ENCODE peak calls at places on chromosomes 6 and 20, in five cellular contexts. A is A549, N is body of pancreas, S is H1, D is gastrocnemius medialis. C is an unnamed sample.

GRCh38 chr6:99802396-99803031 is 191.5 kb downstream of the MCHR2 start:
- DNase-seq in A (no peak), N (peak), S (peak), D (no peak), C (no peak)

GRCh38 chr20:58239216-58239615 is 10.8 kb upstream of the ANKRD60 start:
- DNase-seq in A (no peak), N (no peak), S (no peak), D (no peak), C (no peak)

GRCh38 chr6:16337280-16337975 is 99.0 kb downstream of the GMPR start:
- DNase-seq in A (no peak), N (peak), S (no peak), D (peak), C (peak)

GRCh38 chr6:1585669-1586049 is 24.1 kb upstream of the FOXC1 start:
- DNase-seq in A (no peak), N (no peak), S (peak), D (no peak), C (no peak)

GRCh38 chr6:153949606-153950005 is 89.4 kb upstream of the OPRM1 start:
- DNase-seq in A (no peak), N (no peak), S (no peak), D (no peak), C (no peak)

GRCh38 chr6:37007340-37008043 is 2.0 kb downstream of the FGD2 start:
- DNase-seq in A (no peak), N (no peak), S (no peak), D (no peak), C (no peak)

GRCh38 chr6:14322841-14323240 is 205.3 kb downstream of the CD83 start:
- DNase-seq in A (no peak), N (no peak), S (no peak), D (no peak), C (no peak)

GRCh38 chr6:154569136-154569862 is 58.8 kb upstream of the CNKSR3 start:
- DNase-seq in A (no peak), N (no peak), S (no peak), D (no peak), C (no peak)

GRCh38 chr6:73285674-73286283 is 22.8 kb upstream of the KHDC1 start:
- DNase-seq in A (peak), N (no peak), S (no peak), D (no peak), C (no peak)

GRCh38 chr6:149049230-149049629 is 268.3 kb upstream of the TAB2 start:
- DNase-seq in A (no peak), N (no peak), S (no peak), D (no peak), C (no peak)

GRCh38 chr6:163356324-163356723 is 58.2 kb upstream of the QKI start:
- DNase-seq in A (no peak), N (peak), S (no peak), D (peak), C (peak)

GRCh38 chr6:141878686-141879085 is 254.0 kb upstream of the GJE1 start:
- DNase-seq in A (no peak), N (no peak), S (no peak), D (no peak), C (no peak)

GRCh38 chr6:37787216-37787615 is 32.3 kb upstream of the ZFAND3 start:
- DNase-seq in A (no peak), N (no peak), S (no peak), D (no peak), C (no peak)

GRCh38 chr20:31747640-31748039 is 8.6 kb downstream of the TPX2 start:
- DNase-seq in A (no peak), N (no peak), S (no peak), D (peak), C (no peak)

GRCh38 chr6:23306251-23306950 is 737.0 kb downstream of the HDGFL1 start:
- DNase-seq in A (no peak), N (no peak), S (no peak), D (no peak), C (no peak)

GRCh38 chr20:47146703-47147102 is 209.8 kb downstream of the ZMYND8 start:
- DNase-seq in A (no peak), N (no peak), S (no peak), D (no peak), C (no peak)

GRCh38 chr20:16666272-16666671 is 63.6 kb upstream of the SNRPB2 start:
- DNase-seq in A (peak), N (no peak), S (no peak), D (no peak), C (no peak)

GRCh38 chr6:83126223-83126622 is 58.8 kb downstream of the DOP1A start:
- DNase-seq in A (no peak), N (no peak), S (no peak), D (no peak), C (no peak)

GRCh38 chr6:3623451-3624267 is 127.9 kb downstream of the PXDC1 start:
- DNase-seq in A (no peak), N (no peak), S (peak), D (no peak), C (peak)

GRCh38 chr20:47360489-47361267 is 4.2 kb upstream of the ZMYND8 start:
- DNase-seq in A (peak), N (peak), S (peak), D (peak), C (peak)

GRCh38 chr6:117520603-117521002 is 38.1 kb downstream of the DCBLD1 start:
- DNase-seq in A (no peak), N (no peak), S (no peak), D (no peak), C (no peak)

GRCh38 chr20:37179671-37180524 is 550 bp upstream of the MROH8 start:
- DNase-seq in A (peak), N (no peak), S (no peak), D (no peak), C (no peak)

GRCh38 chr20:46951840-46952497 is 57.3 kb downstream of the EYA2 start:
- DNase-seq in A (no peak), N (no peak), S (no peak), D (no peak), C (no peak)

GRCh38 chr6:85405175-85405852 is 44.6 kb upstream of the NT5E start:
- DNase-seq in A (peak), N (peak), S (no peak), D (no peak), C (no peak)

GRCh38 chr20:51132286-51132810 is 109.4 kb upstream of the KCNG1 start:
- DNase-seq in A (no peak), N (no peak), S (no peak), D (no peak), C (peak)

GRCh38 chr6:121756643-121757042 is 321.2 kb downstream of the GJA1 start:
- DNase-seq in A (no peak), N (no peak), S (no peak), D (no peak), C (no peak)

GRCh38 chr20:61045876-61046585 is 206.0 kb upstream of the CDH4 start:
- DNase-seq in A (no peak), N (no peak), S (no peak), D (no peak), C (no peak)

GRCh38 chr20:63150391-63150898 is 65.5 kb downstream of the YTHDF1 start:
- DNase-seq in A (no peak), N (no peak), S (no peak), D (no peak), C (no peak)

GRCh38 chr20:1946762-1947534 is 46.9 kb downstream of the PDYN start:
- DNase-seq in A (no peak), N (peak), S (peak), D (peak), C (no peak)

GRCh38 chr6:33207569-33208088 is 671 bp upstream of the RING1 start:
- DNase-seq in A (peak), N (peak), S (peak), D (no peak), C (peak)

DNA sequence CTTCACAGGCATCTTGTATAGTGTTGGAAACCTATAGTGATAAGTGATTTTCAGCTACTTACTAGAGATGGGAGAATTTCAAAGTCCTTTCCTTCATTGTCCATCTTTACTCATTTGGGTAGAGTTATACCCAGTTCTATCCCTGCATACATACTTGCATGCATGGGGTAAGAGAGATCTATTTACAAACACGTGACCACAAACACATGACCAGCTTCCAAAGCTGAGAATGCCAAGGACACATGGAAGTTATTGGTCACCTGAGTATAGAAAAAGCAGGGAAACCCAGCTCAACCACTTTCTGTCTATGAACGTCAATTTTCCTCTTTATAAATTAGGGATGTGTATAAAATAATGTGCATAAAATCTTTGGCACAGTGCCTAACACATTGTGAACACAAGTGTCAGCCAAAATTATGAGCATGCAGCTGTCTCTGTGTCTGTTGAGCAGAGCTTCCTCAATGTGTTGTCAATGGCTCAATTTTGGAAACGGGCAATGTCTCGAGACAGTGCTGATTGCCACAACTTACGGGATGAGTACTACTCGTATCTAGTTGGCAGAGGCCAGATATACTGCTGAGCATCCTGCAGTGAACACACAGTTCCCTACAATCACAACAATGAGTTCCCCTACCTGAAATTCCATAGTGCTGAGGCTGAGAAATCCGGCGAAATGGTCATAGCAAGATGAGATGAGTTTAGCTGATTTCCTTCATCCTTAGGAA is 44.9 kb downstream of the TPD52L1 start:
- DNase-seq in A (peak), N (peak), S (no peak), D (peak), C (no peak)
- TF ChIP-seq CTCF in A (no peak), N (no peak), S (no peak), D (no peak), C (no peak)

DNA sequence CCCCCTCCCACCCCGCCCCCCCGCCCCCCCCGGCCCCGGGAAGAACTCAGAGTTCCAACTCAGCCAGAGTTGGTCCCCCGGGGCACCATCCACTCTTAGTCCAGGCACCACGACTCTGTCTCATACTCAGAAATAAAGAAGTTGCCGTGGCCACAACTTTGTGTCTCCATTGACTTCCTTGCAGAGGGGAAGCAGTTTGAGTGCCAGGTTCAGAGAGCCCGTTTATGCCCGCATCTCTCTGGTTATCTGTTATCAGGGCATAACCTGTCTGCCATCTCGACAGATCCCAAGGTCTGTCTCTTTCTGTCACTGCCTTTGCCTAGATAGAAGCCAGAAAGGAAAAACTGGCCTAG is 605 bp downstream of the CDC5L start:
- DNase-seq in A (no peak), N (no peak), S (no peak), D (no peak), C (no peak)
- TF ChIP-seq POLR2A in A (no peak), N (no peak), S (no peak), D (no peak), C (no peak)

GRCh38 chr20:20363449-20364015 is 4.4 kb upstream of the INSM1 start:
- DNase-seq in A (no peak), N (no peak), S (peak), D (no peak), C (no peak)

GRCh38 chr20:20365593-20365992 is 2.3 kb upstream of the INSM1 start:
- DNase-seq in A (no peak), N (no peak), S (no peak), D (no peak), C (no peak)

GRCh38 chr20:20364016-20364746 is 3.7 kb upstream of the INSM1 start:
- DNase-seq in A (no peak), N (no peak), S (peak), D (no peak), C (no peak)

GRCh38 chr20:20366551-20366895 is 1.4 kb upstream of the INSM1 start:
- DNase-seq in A (no peak), N (no peak), S (no peak), D (no peak), C (no peak)

GRCh38 chr20:20364747-20365558 is 3.0 kb upstream of the INSM1 start:
- DNase-seq in A (no peak), N (no peak), S (peak), D (no peak), C (no peak)
- H3K4me3 ChIP-seq in A (no peak), N (no peak), S (peak), D (no peak), C (no peak)

GRCh38 chr6:50062051-50062450 is 12.3 kb upstream of the DEFB112 start:
- DNase-seq in A (peak), N (no peak), S (no peak), D (no peak), C (no peak)
- TF ChIP-seq CTCF in A (no peak), N (no peak), S (no peak), D (no peak), C (no peak)

GRCh38 chr20:346033-346639 is 775 bp upstream of the NRSN2 start:
- DNase-seq in A (no peak), N (no peak), S (no peak), D (no peak), C (no peak)

GRCh38 chr20:348972-349841 is 2.3 kb downstream of the NRSN2 start:
- DNase-seq in A (no peak), N (peak), S (no peak), D (no peak), C (peak)

GRCh38 chr20:347317-347639 is 367 bp downstream of the NRSN2 start:
- DNase-seq in A (no peak), N (no peak), S (no peak), D (no peak), C (no peak)

GRCh38 chr20:347640-348484 is 951 bp downstream of the NRSN2 start:
- DNase-seq in A (peak), N (peak), S (peak), D (peak), C (peak)

GRCh38 chr20:346640-347316 is at the start of gene NRSN2:
- DNase-seq in A (peak), N (peak), S (peak), D (no peak), C (peak)
- TF ChIP-seq POLR2A in A (peak), N (no peak), S (no peak), D (no peak), C (peak)

DNA sequence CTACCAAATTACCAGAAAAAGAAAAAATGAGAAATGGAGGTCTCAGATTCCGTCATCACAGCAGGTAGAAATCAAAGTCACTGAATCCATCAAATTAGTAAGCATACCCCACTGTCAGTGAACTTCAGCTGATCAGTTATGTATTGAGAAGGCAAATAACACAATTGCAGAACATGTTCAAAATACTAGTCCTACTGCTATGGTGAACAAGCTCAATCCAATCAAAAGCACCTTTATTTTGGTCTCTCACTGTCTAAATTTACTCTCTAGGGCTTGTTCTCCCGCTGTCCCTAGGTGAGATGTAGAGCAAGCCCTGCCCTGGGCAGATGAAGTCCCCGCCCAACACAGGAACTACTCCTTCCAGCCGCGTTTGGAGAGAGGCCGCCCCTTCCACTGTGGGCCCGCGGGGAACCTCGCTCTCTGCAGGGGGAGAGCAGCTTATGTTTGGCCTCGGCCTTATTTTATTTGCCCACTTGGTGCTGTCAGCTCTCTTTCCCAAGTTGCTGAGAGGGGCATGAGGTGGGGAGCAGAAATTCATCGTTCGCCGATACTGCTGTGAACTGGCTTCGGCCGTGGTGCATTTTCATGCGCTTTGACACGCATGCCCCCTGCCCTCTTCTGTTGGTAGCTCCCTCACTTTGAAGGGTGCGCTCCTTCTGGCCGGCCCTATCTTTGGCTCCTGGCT is 14.3 kb upstream of the MAP1LC3A start:
- DNase-seq in A (no peak), N (no peak), S (peak), D (no peak), C (no peak)
- H3K4me3 ChIP-seq in A (no peak), N (no peak), S (peak), D (no peak), C (no peak)